ENCODE peak calls at places on chromosomes 5 and 9, in six cellular contexts. E, D, S, Y, Z and A are unnamed samples.

GRCh38 chr5:42514759-42515158 is 91.5 kb downstream of the GHR start:
- DNase-seq in Z (no peak), D (no peak), E (no peak), Y (peak; percentile 18), S (no peak), A (no peak)

GRCh38 chr9:118985851-118986250 is 383.4 kb downstream of the BRINP1 start:
- DNase-seq in S (no peak), Z (no peak), D (no peak), E (no peak), Y (no peak), A (no peak)

GRCh38 chr9:20304001-20304400 is 318.3 kb downstream of the MLLT3 start:
- DNase-seq in S (no peak), Z (no peak), D (no peak), Y (no peak), E (no peak), A (no peak)

GRCh38 chr9:23829580-23830458 is 3.8 kb upstream of the ELAVL2 start:
- DNase-seq in E (no peak), Z (no peak), S (no peak), Y (peak; percentile 77), D (no peak), A (no peak)

GRCh38 chr9:94085062-94085639 is 887 bp downstream of the PTPDC1 start:
- DNase-seq in S (no peak), E (no peak), D (peak; percentile 82), Z (no peak), Y (no peak), A (no peak)

GRCh38 chr5:41637869-41638268 is 127.5 kb upstream of the PLCXD3 start:
- DNase-seq in D (peak; percentile 7), E (no peak), Y (peak; percentile 9), Z (no peak), S (no peak), A (no peak)

GRCh38 chr5:139600336-139600949 is 39.3 kb downstream of the UBE2D2 start:
- DNase-seq in Y (no peak), E (no peak), Z (no peak), S (no peak), D (no peak), A (no peak)

GRCh38 chr9:98118640-98119601 is at the start of gene TRIM14:
- DNase-seq in D (peak; percentile 18), S (peak; percentile 42), Y (peak; percentile 65), E (peak; percentile 37), Z (no peak), A (no peak)

GRCh38 chr5:147427784-147428401 is 82.0 kb downstream of the DPYSL3 start:
- DNase-seq in Y (no peak), D (no peak), S (peak; percentile 69), E (no peak), Z (no peak), A (no peak)

GRCh38 chr5:40904205-40904993 is 4.9 kb upstream of the C7 start:
- DNase-seq in Y (peak; percentile 90), Z (no peak), S (peak; percentile 79), D (peak; percentile 59), E (peak; percentile 78), A (no peak)

GRCh38 chr5:3564136-3564535 is 31.5 kb upstream of the IRX1 start:
- DNase-seq in Y (no peak), E (no peak), S (no peak), D (no peak), Z (no peak), A (no peak)

GRCh38 chr5:138391859-138392386 is 39.4 kb downstream of the KDM3B start:
- DNase-seq in Z (no peak), D (no peak), Y (peak; percentile 83), S (no peak), E (peak; percentile 57), A (no peak)

GRCh38 chr5:138386290-138386689 is 33.8 kb downstream of the KDM3B start:
- DNase-seq in D (no peak), S (no peak), E (no peak), Z (no peak), Y (no peak), A (no peak)

GRCh38 chr5:138385660-138386059 is 33.2 kb downstream of the KDM3B start:
- DNase-seq in D (no peak), Z (no peak), S (no peak), Y (no peak), E (no peak), A (no peak)

DNA sequence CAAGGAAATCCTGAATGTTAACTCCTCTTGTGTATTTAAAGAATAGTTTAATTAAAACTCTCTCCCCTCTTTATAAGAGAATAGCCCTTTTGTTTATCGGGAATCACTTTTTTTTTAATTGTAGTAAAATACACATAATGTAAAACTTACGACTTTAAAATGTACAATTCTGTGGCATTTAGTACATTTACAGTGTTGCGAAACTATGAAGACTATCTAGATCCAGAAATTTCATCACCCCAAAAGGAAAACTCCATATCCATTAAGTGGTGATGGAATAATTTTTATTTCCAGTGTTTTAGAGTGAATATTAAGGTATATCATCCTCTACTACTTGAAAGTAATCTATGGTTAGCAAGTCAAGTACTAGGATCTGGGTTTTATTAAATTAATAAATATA is 36.8 kb downstream of the KDM3B start:
- DNase-seq in D (no peak), S (no peak), Z (no peak), Y (no peak), E (no peak), A (no peak)
- H3K4me3 ChIP-seq in D (no peak overlapping the region), S (no peak overlapping the region), Z (no peak overlapping the region), Y (no peak overlapping the region), E (no peak overlapping the region), A (no peak overlapping the region)

GRCh38 chr5:119291056-119291455 is 64.8 kb upstream of the TNFAIP8 start:
- DNase-seq in S (no peak), Z (no peak), D (no peak), Y (no peak), E (no peak), A (no peak)

GRCh38 chr5:119291877-119292276 is 63.9 kb upstream of the TNFAIP8 start:
- DNase-seq in E (no peak), D (no peak), Z (no peak), Y (no peak), S (no peak), A (no peak)

GRCh38 chr5:119290607-119291006 is 65.2 kb upstream of the TNFAIP8 start:
- DNase-seq in Z (no peak), S (no peak), Y (no peak), E (no peak), D (no peak), A (no peak)

GRCh38 chr5:119290161-119290569 is 65.7 kb upstream of the TNFAIP8 start:
- DNase-seq in Y (no peak), D (no peak), E (no peak), S (no peak), Z (no peak), A (no peak)

DNA sequence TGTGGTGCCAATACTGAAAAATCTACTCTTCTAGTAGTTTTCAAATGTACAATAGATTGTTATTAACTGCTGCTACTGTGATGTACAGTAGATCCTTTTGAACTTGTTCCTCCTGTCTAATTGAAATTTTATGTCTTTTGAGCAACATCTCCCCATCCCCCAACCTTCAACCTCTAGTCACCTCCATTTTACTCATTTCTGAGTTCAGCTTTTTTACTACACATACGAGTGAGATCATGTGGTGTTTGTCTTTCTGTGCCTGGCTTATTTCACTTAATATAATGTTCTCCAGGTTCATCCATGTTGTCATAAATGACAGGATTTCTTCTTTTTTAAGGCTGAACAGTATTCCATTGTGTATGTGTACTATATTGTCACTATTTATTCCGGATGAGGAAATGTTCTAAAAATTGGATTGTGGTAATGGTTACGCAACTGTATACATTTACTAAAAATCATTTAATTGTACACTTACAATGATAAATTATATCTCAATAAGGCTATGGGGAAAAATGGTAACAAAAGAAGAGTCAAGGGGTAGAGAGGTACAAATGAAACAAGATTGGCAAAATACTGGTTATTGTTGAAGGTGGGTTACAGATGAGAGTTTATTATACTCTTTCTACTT is 62.5 kb upstream of the TNFAIP8 start:
- DNase-seq in Z (no peak), Y (no peak), E (no peak), S (no peak), D (no peak), A (no peak)
- TF ChIP-seq CTCF in Z (no peak), Y (no peak), E (no peak), S (no peak), D (no peak), A (no peak)

GRCh38 chr9:22447607-22448305 is 1.1 kb downstream of the DMRTA1 start:
- DNase-seq in Z (no peak), S (no peak), D (no peak), E (no peak), Y (peak; percentile 25), A (no peak)
- H3K27ac ChIP-seq in Z (peak overlapping the region; percentile 92), S (peak overlapping the region; percentile 85), D (no peak overlapping the region), E (peak overlapping the region; percentile 83), Y (peak overlapping the region; percentile 89), A (peak overlapping the region; percentile 86)

GRCh38 chr5:17185776-17186175 is 31.7 kb upstream of the BASP1 start:
- DNase-seq in E (no peak), S (peak; percentile 85), Y (no peak), Z (no peak), D (no peak), A (no peak)
- H3K4me3 ChIP-seq in E (no peak overlapping the region), S (no peak overlapping the region), Y (no peak overlapping the region), Z (no peak overlapping the region), D (no peak overlapping the region), A (no peak overlapping the region)

GRCh38 chr9:74861773-74862172 is 25.9 kb downstream of the TRPM6 start:
- DNase-seq in Y (no peak), S (no peak), Z (no peak), D (no peak), E (no peak), A (no peak)

GRCh38 chr9:74858753-74859414 is 28.8 kb downstream of the TRPM6 start:
- DNase-seq in S (no peak), Y (no peak), Z (no peak), D (no peak), E (no peak), A (no peak)

GRCh38 chr9:74856997-74857396 is 30.7 kb downstream of the TRPM6 start:
- DNase-seq in Y (no peak), S (no peak), D (no peak), E (no peak), Z (no peak), A (no peak)
- TF ChIP-seq CTCF in Y (no peak), S (no peak), D (no peak), E (no peak), Z (no peak), A (no peak)

GRCh38 chr5:77893225-77893860 is 117.2 kb upstream of the TBCA start:
- DNase-seq in E (no peak), Y (no peak), D (peak; percentile 79), Z (no peak), S (no peak), A (no peak)

GRCh38 chr5:77900691-77901090 is 124.6 kb upstream of the TBCA start:
- DNase-seq in S (no peak), Z (no peak), Y (no peak), E (no peak), D (no peak), A (no peak)

GRCh38 chr5:77898385-77898784 is 122.2 kb upstream of the TBCA start:
- DNase-seq in Z (no peak), S (no peak), Y (no peak), E (no peak), D (no peak), A (no peak)

GRCh38 chr5:77892061-77893010 is 116.2 kb upstream of the TBCA start:
- DNase-seq in S (no peak), E (no peak), Z (no peak), Y (peak; percentile 19), D (no peak), A (no peak)

GRCh38 chr5:77896338-77896737 is 120.2 kb upstream of the TBCA start:
- DNase-seq in S (no peak), Y (no peak), D (no peak), E (no peak), Z (no peak), A (no peak)
- H3K27ac ChIP-seq in S (no peak overlapping the region), Y (no peak overlapping the region), D (no peak overlapping the region), E (no peak overlapping the region), Z (no peak overlapping the region), A (no peak overlapping the region)